ENCODE peak calls at places on chromosome 18, in seven cellular contexts. K is colonic mucosa, D is transverse colon, O is lower leg skin, J is tibial nerve, R is thyroid gland, G is fibroblast of mammary gland. F is an unnamed sample.

GRCh38 chr18:27185025-27185763 is at the start of gene CHST9:
- DNase-seq in D (no peak), R (no peak), G (no peak), O (no peak), K (no peak), J (no peak), F (peak)

GRCh38 chr18:26017929-26018328 is 72.5 kb downstream of the SS18 start:
- DNase-seq in O (no peak), K (no peak), J (no peak), D (no peak), G (no peak), R (no peak), F (no peak)

GRCh38 chr18:21991081-21991534 is 178.3 kb upstream of the GATA6 start:
- DNase-seq in O (no peak), J (no peak), K (no peak), R (no peak), G (no peak), D (no peak), F (no peak)

GRCh38 chr18:46262856-46263255 is 158.7 kb downstream of the HAUS1 start:
- DNase-seq in J (no peak), R (no peak), D (no peak), K (no peak), G (no peak), O (no peak), F (no peak)

GRCh38 chr18:9719421-9719981 is 11.4 kb downstream of the RAB31 start:
- DNase-seq in R (peak), K (no peak), D (no peak), G (peak), J (no peak), O (peak), F (no peak)

GRCh38 chr18:8610442-8610801 is 1.2 kb downstream of the RAB12 start:
- DNase-seq in D (peak), J (no peak), O (no peak), G (peak), R (peak), K (no peak), F (no peak)

GRCh38 chr18:11553098-11553940 is 56.1 kb upstream of the SLC35G4 start:
- DNase-seq in K (peak), J (peak), R (peak), D (no peak), O (peak), G (peak), F (peak)

GRCh38 chr18:9321017-9321452 is 13.5 kb upstream of the TWSG1 start:
- DNase-seq in K (no peak), G (peak), R (no peak), D (no peak), J (no peak), O (no peak), F (no peak)

GRCh38 chr18:48052845-48053244 is 122.4 kb upstream of the SMAD2 start:
- DNase-seq in O (no peak), K (no peak), J (no peak), R (no peak), G (no peak), D (no peak), F (no peak)

GRCh38 chr18:12543697-12544096 is 114.2 kb downstream of the SPIRE1 start:
- DNase-seq in R (no peak), J (no peak), O (no peak), G (peak), K (no peak), D (no peak), F (no peak)

GRCh38 chr18:35185771-35186170 is 55.1 kb upstream of the ZNF397 start:
- DNase-seq in K (no peak), D (no peak), J (no peak), G (peak), R (peak), O (no peak), F (no peak)

GRCh38 chr18:33960393-33960792 is 264.3 kb downstream of the NOL4 start:
- DNase-seq in J (no peak), K (no peak), D (no peak), G (no peak), R (no peak), O (no peak), F (no peak)

GRCh38 chr18:36045241-36045999 is 21.9 kb downstream of the RPRD1A start:
- DNase-seq in J (no peak), R (no peak), O (no peak), D (no peak), G (peak), K (no peak), F (no peak)

GRCh38 chr18:36247036-36247435 is 50.5 kb upstream of the FHOD3 start:
- DNase-seq in R (no peak), K (no peak), J (no peak), D (no peak), G (no peak), O (no peak), F (no peak)

GRCh38 chr18:70337139-70337972 is 48.5 kb downstream of the SOCS6 start:
- DNase-seq in J (no peak), O (peak), K (peak), D (peak), G (peak), R (no peak), F (no peak)

GRCh38 chr18:70496749-70497294 is 208.0 kb downstream of the SOCS6 start:
- DNase-seq in D (no peak), K (no peak), G (no peak), R (no peak), O (no peak), J (no peak), F (no peak)

GRCh38 chr18:27887711-27888495 is 289.0 kb downstream of the CDH2 start:
- DNase-seq in O (no peak), G (no peak), D (no peak), J (no peak), R (no peak), K (no peak), F (no peak)

GRCh38 chr18:21191596-21192307 is 50.3 kb upstream of the GREB1L start:
- DNase-seq in D (peak), O (peak), R (peak), J (peak), K (peak), G (peak), F (peak)

GRCh38 chr18:58863539-58864145 is 1.0 kb upstream of the ZNF532 start:
- DNase-seq in J (no peak), G (no peak), D (peak), K (peak), R (peak), O (no peak), F (peak)

GRCh38 chr18:56001576-56001975 is 413.6 kb upstream of the TCF4 start:
- DNase-seq in G (peak), K (no peak), D (no peak), O (no peak), J (no peak), R (no peak), F (no peak)

GRCh38 chr18:54983041-54983686 is 23.9 kb upstream of the CCDC68 start:
- DNase-seq in G (peak), J (no peak), K (no peak), O (no peak), R (no peak), D (no peak), F (no peak)

GRCh38 chr18:10377956-10378355 is 76.5 kb upstream of the APCDD1 start:
- DNase-seq in G (peak), J (no peak), R (no peak), K (no peak), D (no peak), O (no peak), F (no peak)

GRCh38 chr18:76657428-76657827 is 162.4 kb upstream of the ZNF516 start:
- DNase-seq in O (no peak), J (no peak), R (no peak), G (peak), D (no peak), K (no peak), F (no peak)

GRCh38 chr18:23710068-23710527 is 20.8 kb downstream of the LAMA3 start:
- DNase-seq in K (no peak), O (no peak), D (no peak), G (peak), R (no peak), J (no peak), F (no peak)

GRCh38 chr18:66560092-66560491 is 43.8 kb downstream of the CDH19 start:
- DNase-seq in O (no peak), D (no peak), G (peak), R (peak), K (peak), J (peak), F (no peak)

GRCh38 chr18:48831802-48832201 is 119.0 kb downstream of the SMAD7 start:
- DNase-seq in D (no peak), K (no peak), J (no peak), O (no peak), G (no peak), R (no peak), F (no peak)

GRCh38 chr18:41906528-41907256 is 48.3 kb upstream of the PIK3C3 start:
- DNase-seq in R (no peak), O (no peak), D (no peak), J (no peak), G (peak), K (no peak), F (no peak)

GRCh38 chr18:68972176-68972575 is 174.3 kb downstream of the CCDC102B start:
- DNase-seq in O (no peak), K (no peak), G (no peak), D (no peak), R (no peak), J (no peak), F (no peak)

GRCh38 chr18:36758623-36759022 is 70.2 kb downstream of the TPGS2 start:
- DNase-seq in D (no peak), G (no peak), R (no peak), O (no peak), J (no peak), K (no peak), F (no peak)

GRCh38 chr18:10475633-10476388 is 21.4 kb downstream of the APCDD1 start:
- DNase-seq in O (no peak), K (no peak), J (no peak), D (no peak), G (no peak), R (no peak), F (no peak)

DNA sequence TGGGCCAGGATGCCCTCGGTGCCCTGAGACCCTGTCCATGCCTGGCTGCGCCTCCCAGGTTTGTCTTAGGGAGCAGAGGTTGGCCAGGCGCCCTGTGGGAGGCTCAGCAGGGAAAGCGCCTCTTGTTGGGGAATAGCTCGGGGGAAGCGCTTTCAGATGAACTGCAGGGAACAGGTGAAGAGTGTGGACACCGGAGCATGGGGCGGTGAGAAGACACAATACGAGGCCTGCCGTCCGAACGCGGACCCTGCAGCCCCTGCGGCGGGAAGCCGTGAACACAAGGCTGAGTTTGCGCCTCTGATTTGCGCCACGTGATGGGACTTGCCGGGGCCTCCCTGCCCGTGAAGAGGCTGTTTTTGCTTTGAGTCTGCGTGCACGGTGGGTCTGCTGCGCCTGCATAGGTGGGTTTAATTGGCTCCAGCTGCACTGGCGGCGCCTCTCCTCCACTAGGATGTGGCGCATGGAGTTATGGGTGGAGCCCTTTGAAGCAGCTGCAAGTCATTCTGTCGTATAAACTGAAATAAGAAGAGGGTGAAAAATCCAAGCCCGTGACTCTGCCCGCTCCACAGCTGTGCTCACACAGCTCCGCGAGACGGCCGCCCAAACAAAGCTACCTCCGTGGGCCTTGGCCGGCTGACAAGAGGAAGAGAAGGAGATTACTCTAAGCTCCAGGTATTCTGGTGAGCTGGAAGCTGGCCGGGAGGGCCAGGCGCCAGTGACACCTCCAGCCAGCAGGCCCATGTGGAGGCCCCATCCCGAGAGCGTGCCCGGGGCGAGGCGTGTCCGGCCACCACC is 103.5 kb upstream of the CTDP1 start:
- DNase-seq in O (no peak), D (peak), K (no peak), J (no peak), R (peak), G (peak), F (no peak)
- TF ChIP-seq CTCF in O (no peak), D (no peak), K (no peak), J (no peak), R (no peak), G (no peak), F (no peak)

GRCh38 chr18:50662177-50662576 is 102.3 kb downstream of the MAPK4 start:
- DNase-seq in K (peak), R (no peak), G (peak), O (no peak), J (no peak), D (no peak), F (no peak)
- TF ChIP-seq CTCF in K (peak), R (no peak), G (peak), O (no peak), J (no peak), D (peak), F (peak)

GRCh38 chr18:3122851-3123250 is 96.9 kb downstream of the MYOM1 start:
- DNase-seq in J (no peak), R (no peak), D (no peak), O (no peak), K (no peak), G (no peak), F (no peak)
- TF ChIP-seq CTCF in J (no peak), R (no peak), D (no peak), O (no peak), K (no peak), G (no peak), F (no peak)

GRCh38 chr18:62587689-62588088 is 64.9 kb downstream of the ZCCHC2 start:
- DNase-seq in O (no peak), G (no peak), J (no peak), D (no peak), R (no peak), K (no peak), F (no peak)

GRCh38 chr18:62586781-62587487 is 64.1 kb downstream of the ZCCHC2 start:
- DNase-seq in K (no peak), R (no peak), D (no peak), G (no peak), J (no peak), O (no peak), F (no peak)

GRCh38 chr18:62586148-62586774 is 63.4 kb downstream of the ZCCHC2 start:
- DNase-seq in J (peak), D (peak), K (peak), O (no peak), G (peak), R (peak), F (peak)

GRCh38 chr18:62585274-62586147 is 62.7 kb downstream of the ZCCHC2 start:
- DNase-seq in R (no peak), O (no peak), D (no peak), G (no peak), J (no peak), K (no peak), F (no peak)

DNA sequence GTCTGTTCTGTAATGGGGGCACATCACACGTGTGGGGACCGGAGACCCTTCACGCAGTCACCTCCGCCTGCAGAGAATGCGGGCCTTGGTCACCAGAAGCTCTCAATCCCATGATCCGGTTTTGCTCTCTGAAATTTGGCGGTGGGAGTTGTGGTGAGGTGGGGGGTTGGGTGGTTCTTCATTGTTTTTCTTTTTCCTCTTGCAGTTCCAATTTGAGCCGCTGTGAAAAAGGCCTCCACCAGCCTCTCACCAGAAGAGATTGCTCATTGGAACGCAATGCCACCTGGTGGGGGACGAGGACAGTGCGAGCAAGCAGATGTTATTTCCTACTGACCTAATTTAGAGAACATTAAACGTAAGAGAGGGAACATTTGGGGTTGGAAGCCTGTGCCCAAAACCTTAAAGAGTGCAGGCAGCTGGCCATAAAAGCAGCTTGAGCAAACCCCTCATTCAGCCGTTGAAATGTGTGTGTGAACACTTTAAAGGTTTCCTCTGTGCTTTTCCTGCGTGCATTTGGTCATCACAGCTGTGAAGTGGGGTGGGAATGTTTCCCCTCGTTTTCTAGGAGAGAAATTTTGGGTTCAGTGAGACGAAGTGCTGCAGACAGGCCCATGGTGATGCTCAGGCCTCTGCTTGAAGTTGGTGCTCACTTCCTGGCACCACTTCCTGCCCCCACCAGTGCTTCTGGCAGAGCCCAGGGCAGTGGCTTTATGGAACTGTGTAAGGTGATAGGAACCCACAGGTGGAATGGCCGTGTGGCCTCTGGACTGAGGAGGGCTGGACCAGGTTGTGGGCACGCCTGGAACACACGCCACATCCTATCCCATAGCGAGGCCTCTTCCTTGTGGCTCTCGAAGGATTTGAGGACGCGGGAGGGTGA is 61.7 kb downstream of the ZCCHC2 start:
- DNase-seq in K (peak), J (peak), G (peak), O (peak), R (peak), D (peak), F (peak)
- TF ChIP-seq CTCF in K (peak), J (peak), G (peak), O (no peak), R (peak), D (peak), F (peak)

DNA sequence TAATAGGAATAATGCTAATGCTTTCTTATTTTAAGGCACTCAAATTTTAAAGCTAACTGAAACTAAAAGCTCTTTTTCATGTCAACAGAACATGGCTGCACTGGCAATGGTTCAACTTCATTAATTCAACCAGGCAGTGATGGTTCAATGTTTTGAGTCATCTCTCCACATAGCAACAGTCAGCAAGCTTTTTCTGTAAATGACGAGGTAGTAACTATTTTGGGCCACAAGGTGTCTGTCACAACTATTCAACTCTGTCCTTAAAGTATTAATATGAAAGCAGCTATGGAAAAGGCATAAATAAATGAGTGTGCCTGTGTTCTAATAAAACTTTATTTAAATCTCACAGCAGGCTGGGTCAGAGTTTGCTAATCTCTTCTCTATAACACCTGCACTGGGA is 1425.6 kb upstream of the PIK3C3 start:
- DNase-seq in J (no peak), K (no peak), R (no peak), D (no peak), G (peak), O (no peak), F (no peak)
- TF ChIP-seq CTCF in J (no peak), K (no peak), R (no peak), D (no peak), G (no peak), O (no peak), F (peak)